ENCODE peak calls at places on chromosomes 12 and 14, in nine cellular contexts. J is CD8-positive, alpha-beta T cell; Y is AG04449; V is WTC11; Q is cardiac fibroblast; U is MM.1S; R is PC-3; F is nephron progenitor cell; G is gastrocnemius medialis. P is an unnamed sample.

GRCh38 chr12:113242018-113242418 is 20.8 kb downstream of the TPCN1 start:
- DNase-seq in G (peak), V (no peak), R (peak), Q (no peak), J (no peak), U (no peak), Y (no peak), F (no peak), P (no peak)

GRCh38 chr12:18747960-18748359 is 10.0 kb downstream of the CAPZA3 start:
- DNase-seq in Y (peak), J (no peak), F (no peak), Q (peak), V (no peak), G (no peak), U (no peak), R (peak), P (no peak)

GRCh38 chr12:17358850-17359249 is 731.1 kb downstream of the RERGL start:
- DNase-seq in Q (no peak), V (no peak), F (no peak), R (no peak), J (no peak), Y (no peak), U (no peak), G (no peak), P (no peak)

GRCh38 chr14:64707661-64708060 is 3.4 kb downstream of the PLEKHG3 start:
- DNase-seq in G (no peak), R (peak), F (no peak), U (no peak), V (no peak), Y (peak), J (no peak), Q (peak), P (no peak)

GRCh38 chr14:72568296-72568992 is 325.5 kb downstream of the DPF3 start:
- DNase-seq in U (no peak), V (no peak), R (no peak), Q (no peak), F (no peak), J (no peak), Y (no peak), G (no peak), P (no peak)

GRCh38 chr12:107393043-107393725 is 292.4 kb upstream of the PWP1 start:
- DNase-seq in G (no peak), F (no peak), V (no peak), J (no peak), U (no peak), Y (no peak), Q (no peak), R (no peak), P (no peak)

GRCh38 chr14:25049559-25050493 is at the start of gene STXBP6:
- DNase-seq in G (no peak), U (peak), V (peak), Q (peak), F (peak), Y (no peak), R (no peak), J (no peak), P (peak)

GRCh38 chr12:44972746-44973421 is 78.0 kb downstream of the DBX2 start:
- DNase-seq in Y (no peak), R (peak), J (no peak), F (peak), U (peak), G (no peak), V (peak), Q (peak), P (no peak)

GRCh38 chr14:104844306-104845032 is 20.6 kb upstream of the CEP170B start:
- DNase-seq in F (no peak), Q (no peak), J (no peak), G (no peak), V (peak), Y (no peak), U (no peak), R (peak), P (no peak)

GRCh38 chr14:74508292-74508731 is 14.7 kb downstream of the ISCA2 start:
- DNase-seq in F (peak), Q (no peak), V (peak), U (no peak), J (no peak), G (no peak), R (peak), Y (no peak), P (no peak)

GRCh38 chr12:71071466-71072097 is 86.2 kb downstream of the TSPAN8 start:
- DNase-seq in G (no peak), V (no peak), Y (no peak), Q (peak), J (no peak), F (no peak), R (peak), U (no peak), P (no peak)

GRCh38 chr12:26226629-26227375 is 31.4 kb downstream of the SSPN start:
- DNase-seq in F (peak), U (no peak), R (peak), V (peak), G (no peak), J (no peak), Q (peak), Y (no peak), P (no peak)

GRCh38 chr14:79331820-79332219 is 879.5 kb downstream of the DIO2 start:
- DNase-seq in U (no peak), G (no peak), V (no peak), J (no peak), F (no peak), Q (no peak), R (no peak), Y (no peak), P (no peak)

GRCh38 chr12:110641512-110641911 is 27.6 kb downstream of the TCTN1 start:
- DNase-seq in F (peak), Y (no peak), V (peak), J (no peak), G (no peak), U (no peak), R (no peak), Q (no peak), P (no peak)

GRCh38 chr14:83164016-83164415 is 1630.4 kb upstream of the SEL1L start:
- DNase-seq in R (peak), Y (no peak), J (no peak), U (no peak), G (no peak), F (no peak), Q (peak), V (no peak), P (no peak)

GRCh38 chr12:104764225-104765073 is 193.6 kb downstream of the SLC41A2 start:
- DNase-seq in V (no peak), J (no peak), Y (no peak), R (no peak), U (peak), F (no peak), Q (no peak), G (no peak), P (no peak)

GRCh38 chr12:128798543-128799341 is 25.0 kb downstream of the SLC15A4 start:
- DNase-seq in U (no peak), Y (no peak), F (peak), V (no peak), J (no peak), R (peak), G (peak), Q (no peak), P (no peak)

GRCh38 chr14:50616275-50616674 is 51.8 kb downstream of the SAV1 start:
- DNase-seq in V (no peak), G (no peak), F (no peak), U (no peak), Q (no peak), J (no peak), Y (no peak), R (no peak), P (no peak)

GRCh38 chr14:22185191-22185590 is 403.8 kb downstream of the DAD1 start:
- DNase-seq in G (no peak), Q (peak), F (no peak), J (no peak), U (no peak), Y (no peak), R (no peak), V (no peak), P (no peak)

GRCh38 chr12:31317471-31318397 is 8.2 kb downstream of the SINHCAF start:
- DNase-seq in U (no peak), Q (peak), R (no peak), G (no peak), J (no peak), V (no peak), Y (no peak), F (no peak), P (no peak)

GRCh38 chr14:99572173-99572999 is 31.6 kb downstream of the CCDC85C start:
- DNase-seq in R (no peak), F (no peak), Q (no peak), U (no peak), G (peak), Y (no peak), V (no peak), J (no peak), P (no peak)

GRCh38 chr12:68007466-68007865 is 18.2 kb downstream of the IFNG-AS1 start:
- DNase-seq in G (no peak), U (no peak), R (no peak), F (no peak), V (no peak), J (no peak), Q (peak), Y (no peak), P (no peak)

DNA sequence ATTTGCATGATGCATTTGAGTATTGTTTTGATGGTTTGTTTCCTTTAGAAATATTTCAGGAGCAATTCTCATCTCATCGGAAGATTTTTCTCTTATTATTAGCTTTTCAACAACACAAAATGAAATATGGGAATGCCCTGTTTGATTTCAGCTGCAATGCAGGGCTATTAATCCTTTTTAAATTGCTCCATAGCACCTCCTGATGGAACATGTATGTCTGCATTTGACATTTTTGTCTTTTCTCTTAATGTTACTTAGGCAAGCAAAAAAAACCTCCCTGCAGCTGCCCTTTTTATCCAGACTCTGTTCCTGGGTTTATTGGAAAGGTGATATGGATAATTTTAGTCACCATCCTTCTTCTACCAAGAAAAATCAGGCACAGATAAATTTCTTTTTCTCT is 895.8 kb downstream of the RPS29 start:
- DNase-seq in R (peak), U (no peak), F (no peak), Q (no peak), G (no peak), V (no peak), Y (no peak), J (no peak), P (no peak)
- TF ChIP-seq CTCF in R (peak), U (peak), F (peak), Q (no peak), G (no peak), V (no peak), Y (no peak), J (no peak), P (peak)

GRCh38 chr14:85276829-85277228 is 253.1 kb upstream of the FLRT2 start:
- DNase-seq in Y (no peak), V (no peak), U (no peak), R (no peak), J (no peak), Q (no peak), F (no peak), G (no peak), P (no peak)
- TF ChIP-seq CTCF in Y (no peak), V (no peak), U (no peak), R (no peak), J (no peak), Q (no peak), F (no peak), G (no peak), P (peak)

GRCh38 chr14:58272589-58273372 is 25.6 kb upstream of the ARID4A start:
- DNase-seq in Q (peak), G (no peak), V (no peak), R (peak), Y (no peak), F (no peak), J (no peak), U (no peak), P (no peak)
- TF ChIP-seq CTCF in Q (peak), G (no peak), V (no peak), R (peak), Y (peak), F (no peak), J (no peak), U (no peak), P (no peak)

DNA sequence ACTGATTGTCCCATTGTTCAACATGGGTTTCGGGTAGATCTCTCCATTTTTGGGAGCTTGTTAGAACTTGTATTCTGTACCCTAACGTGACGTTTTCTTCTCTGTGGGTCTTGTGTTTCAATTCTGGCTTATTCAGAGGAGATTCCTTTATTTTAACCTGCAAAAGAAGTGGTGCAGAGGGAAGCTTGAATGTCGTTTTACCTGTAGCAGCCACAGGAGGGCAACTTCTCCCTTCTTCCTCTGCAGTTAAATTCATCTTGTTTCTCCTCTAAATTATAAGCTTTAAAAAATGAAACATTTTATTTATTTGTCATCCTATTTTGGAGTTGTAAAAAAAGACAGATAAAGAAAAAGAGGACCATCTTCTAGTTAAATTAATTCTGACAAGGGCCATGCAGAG is 13.7 kb upstream of the CLEC4D start:
- DNase-seq in Y (no peak), F (no peak), U (no peak), J (no peak), G (no peak), R (no peak), Q (no peak), V (no peak), P (no peak)
- TF ChIP-seq CTCF in Y (no peak), F (no peak), U (peak), J (no peak), G (no peak), R (no peak), Q (no peak), V (no peak), P (no peak)

DNA sequence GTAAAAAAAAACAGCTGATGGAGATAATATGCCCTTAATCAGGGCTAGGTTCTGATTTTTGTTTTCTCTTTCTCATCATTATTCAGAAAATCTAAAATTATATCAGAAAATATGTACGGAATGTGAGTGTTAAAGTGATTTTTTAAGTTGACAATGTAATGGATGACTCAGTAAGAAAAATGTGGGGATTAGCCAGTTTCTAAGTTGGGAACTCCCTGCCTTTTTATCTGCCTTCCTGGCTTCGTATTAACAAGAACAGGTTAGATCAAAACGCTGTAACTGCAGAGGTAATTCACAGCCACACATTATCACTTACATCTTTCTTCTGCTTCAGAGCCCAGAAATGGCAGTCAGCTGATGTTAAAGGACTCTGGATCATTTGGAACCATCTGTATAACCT is 135.9 kb upstream of the SLC16A7 start:
- DNase-seq in Y (no peak), J (no peak), G (no peak), R (peak), U (no peak), Q (peak), F (no peak), V (no peak), P (no peak)
- TF ChIP-seq CTCF in Y (no peak), J (no peak), G (no peak), R (no peak), U (no peak), Q (no peak), F (no peak), V (no peak), P (no peak)

DNA sequence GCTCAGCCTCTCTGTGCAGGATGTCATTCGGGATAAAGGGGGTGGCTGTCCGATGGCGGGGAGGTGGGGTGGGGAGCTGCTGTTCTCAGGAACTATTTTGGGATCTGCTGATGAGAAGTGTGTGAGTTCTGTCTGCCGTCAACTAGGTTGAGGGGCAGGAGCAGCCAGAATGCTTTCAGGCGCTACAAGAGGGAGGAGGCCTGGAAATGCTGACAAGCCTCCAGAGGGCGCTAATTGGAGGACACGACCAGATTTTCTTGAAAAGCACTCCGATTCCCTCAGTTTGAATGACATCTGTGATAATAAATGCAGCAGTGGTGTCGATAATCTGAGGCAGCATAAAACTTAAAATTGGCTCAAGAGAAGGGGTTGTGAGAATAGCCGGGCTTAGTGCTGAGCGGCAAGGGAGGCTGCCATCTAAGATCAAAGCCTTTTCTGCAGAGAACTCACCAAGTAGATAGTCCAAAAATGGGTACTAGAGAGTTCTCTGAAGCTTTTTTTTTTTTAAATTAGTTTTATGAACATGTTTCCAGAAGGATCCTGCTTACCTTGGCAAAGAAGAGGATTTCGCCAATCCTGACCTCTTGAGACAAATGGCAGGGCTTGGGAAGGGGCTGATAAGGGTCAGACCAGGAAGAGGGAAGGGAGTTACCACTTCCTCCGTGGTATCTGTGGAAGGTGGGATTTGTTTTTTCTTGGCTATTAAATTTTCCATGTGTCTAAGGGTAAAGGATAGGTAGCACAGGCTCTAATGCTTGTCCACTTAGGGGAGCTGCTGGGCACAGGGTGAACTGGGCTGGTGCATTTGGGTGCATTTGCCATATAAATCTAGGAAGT is 94.4 kb downstream of the CRACR2A start:
- DNase-seq in U (no peak), R (peak), G (no peak), F (peak), V (peak), Q (peak), J (peak), Y (no peak), P (no peak)
- TF ChIP-seq CTCF in U (peak), R (peak), G (no peak), F (peak), V (peak), Q (peak), J (peak), Y (peak), P (peak)

GRCh38 chr12:55698241-55698955 is 9.3 kb downstream of the ITGA7 start:
- DNase-seq in G (no peak), U (no peak), J (no peak), F (no peak), V (no peak), Y (no peak), Q (no peak), R (no peak), P (no peak)
- TF ChIP-seq CTCF in G (no peak), U (no peak), J (no peak), F (no peak), V (no peak), Y (no peak), Q (no peak), R (no peak), P (no peak)

GRCh38 chr12:93059288-93059687 is 130.2 kb upstream of the EEA1 start:
- DNase-seq in V (no peak), U (no peak), Y (no peak), Q (no peak), F (no peak), R (no peak), J (no peak), G (no peak), P (no peak)

GRCh38 chr12:93062100-93062419 is 133.0 kb upstream of the EEA1 start:
- DNase-seq in V (no peak), U (no peak), F (no peak), R (no peak), Q (no peak), Y (no peak), G (no peak), J (no peak), P (no peak)

GRCh38 chr12:93061414-93062099 is 132.5 kb upstream of the EEA1 start:
- DNase-seq in J (no peak), Y (no peak), G (no peak), F (no peak), V (no peak), Q (no peak), R (no peak), U (no peak), P (no peak)

GRCh38 chr12:93060071-93060665 is 131.1 kb upstream of the EEA1 start:
- DNase-seq in V (no peak), J (no peak), Y (no peak), Q (no peak), G (no peak), R (no peak), F (no peak), U (peak), P (no peak)

DNA sequence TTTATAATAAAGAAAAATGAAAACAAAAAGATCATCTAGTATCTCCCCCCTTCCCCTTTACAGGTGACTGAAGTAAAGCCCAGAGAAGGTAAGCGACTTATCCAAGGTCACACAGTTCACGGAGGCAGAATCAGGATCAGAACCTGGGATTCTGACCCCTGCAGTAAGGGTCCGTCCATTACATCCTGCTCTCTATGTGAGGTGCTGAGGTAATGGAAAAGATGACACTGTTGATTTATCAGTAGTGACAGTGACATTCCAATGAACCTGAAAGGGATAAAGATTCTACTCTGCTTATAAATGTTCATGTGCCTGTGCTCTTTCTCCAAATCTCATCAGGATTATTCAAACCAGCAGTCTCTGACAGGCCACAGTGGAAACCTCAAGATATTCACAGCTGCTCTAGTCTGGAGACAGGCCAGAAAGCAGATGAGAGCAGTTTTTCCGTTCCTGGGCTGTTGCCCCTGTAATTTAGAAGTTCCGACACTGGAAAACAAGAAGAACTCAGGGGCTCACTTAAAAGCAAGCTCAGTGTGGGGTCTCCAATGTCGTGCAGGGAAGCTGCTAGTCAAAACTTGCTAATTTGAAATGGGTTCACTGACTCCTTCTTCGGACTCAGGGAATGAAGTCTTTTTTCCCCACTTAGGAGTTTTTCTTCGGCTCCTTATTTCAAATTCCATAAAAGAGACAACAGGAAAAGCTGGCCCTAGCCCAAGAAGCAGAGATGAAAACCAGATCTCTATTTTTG is 131.7 kb upstream of the EEA1 start:
- DNase-seq in U (no peak), J (no peak), R (no peak), Q (peak), Y (no peak), G (no peak), F (no peak), V (no peak), P (no peak)
- TF ChIP-seq CTCF in U (no peak), J (no peak), R (no peak), Q (no peak), Y (no peak), G (no peak), F (no peak), V (no peak), P (peak)